ENCODE peak calls at places on chromosomes 3 and 15, in four cellular contexts. T, J, V and B are unnamed samples.

GRCh38 chr3:49313902-49314676 is 25.8 kb downstream of the USP4 start:
- DNase-seq in T (no peak), J (no peak), V (no peak), B (no peak)

GRCh38 chr15:68652141-68652540 is 73.3 kb downstream of the CORO2B start:
- DNase-seq in T (no peak), J (peak), V (no peak), B (no peak)

GRCh38 chr3:22156868-22157267 is 405.9 kb upstream of the ZNF385D start:
- DNase-seq in T (no peak), J (no peak), V (no peak), B (no peak)

GRCh38 chr15:80970658-80971057 is 19.0 kb downstream of the MESD start:
- DNase-seq in T (no peak), J (no peak), V (no peak), B (no peak)

GRCh38 chr15:56613826-56614225 is 119.5 kb downstream of the ZNF280D start:
- DNase-seq in T (no peak), J (no peak), V (no peak), B (no peak)

GRCh38 chr3:180923561-180923960 is 11.1 kb downstream of the FXR1 start:
- DNase-seq in T (no peak), J (no peak), V (no peak), B (no peak)

GRCh38 chr3:189304465-189305341 is 132.9 kb downstream of the TPRG1 start:
- DNase-seq in T (peak), J (peak), V (no peak), B (no peak)

GRCh38 chr3:12143949-12144504 is 14.7 kb downstream of the TIMP4 start:
- DNase-seq in T (no peak), J (no peak), V (no peak), B (no peak)

GRCh38 chr15:47812436-47813109 is 95.3 kb downstream of the SEMA6D start:
- DNase-seq in T (no peak), J (no peak), V (peak), B (no peak)

GRCh38 chr15:33789141-33789540 is 179.2 kb upstream of the CHRM5 start:
- DNase-seq in T (peak), J (no peak), V (no peak), B (no peak)

GRCh38 chr3:5428607-5429516 is 241.4 kb downstream of the EDEM1 start:
- DNase-seq in T (no peak), J (no peak), V (peak), B (no peak)

GRCh38 chr15:57697588-57697987 is 8.9 kb upstream of the POLR2M start:
- DNase-seq in T (no peak), J (no peak), V (no peak), B (no peak)

GRCh38 chr3:124352143-124352528 is 360.2 kb upstream of the ROPN1 start:
- DNase-seq in T (no peak), J (no peak), V (no peak), B (no peak)

GRCh38 chr15:98823012-98823458 is 174.7 kb downstream of the IGF1R start:
- DNase-seq in T (no peak), J (no peak), V (no peak), B (no peak)

GRCh38 chr3:88150771-88151170 is 1.0 kb downstream of the C3orf38 start:
- DNase-seq in T (no peak), J (no peak), V (peak), B (no peak)

GRCh38 chr3:124283644-124284008 is 291.7 kb upstream of the ROPN1 start:
- DNase-seq in T (no peak), J (no peak), V (no peak), B (no peak)

GRCh38 chr3:29871087-29871486 is 590.2 kb downstream of the RBMS3 start:
- DNase-seq in T (no peak), J (no peak), V (no peak), B (no peak)

GRCh38 chr3:105974381-105974780 is 105.6 kb upstream of the CBLB start:
- DNase-seq in T (no peak), J (no peak), V (no peak), B (no peak)

GRCh38 chr3:135007622-135008021 is 212.6 kb downstream of the EPHB1 start:
- DNase-seq in T (no peak), J (no peak), V (no peak), B (no peak)

GRCh38 chr3:46019707-46020106 is 7.6 kb downstream of the XCR1 start:
- DNase-seq in T (no peak), J (no peak), V (no peak), B (no peak)

GRCh38 chr3:114884213-114884923 is 262.7 kb downstream of the ZBTB20 start:
- DNase-seq in T (no peak), J (no peak), V (no peak), B (no peak)

GRCh38 chr15:78565097-78565950 is at the start of gene CHRNA5:
- DNase-seq in T (peak), J (peak), V (peak), B (peak)

DNA sequence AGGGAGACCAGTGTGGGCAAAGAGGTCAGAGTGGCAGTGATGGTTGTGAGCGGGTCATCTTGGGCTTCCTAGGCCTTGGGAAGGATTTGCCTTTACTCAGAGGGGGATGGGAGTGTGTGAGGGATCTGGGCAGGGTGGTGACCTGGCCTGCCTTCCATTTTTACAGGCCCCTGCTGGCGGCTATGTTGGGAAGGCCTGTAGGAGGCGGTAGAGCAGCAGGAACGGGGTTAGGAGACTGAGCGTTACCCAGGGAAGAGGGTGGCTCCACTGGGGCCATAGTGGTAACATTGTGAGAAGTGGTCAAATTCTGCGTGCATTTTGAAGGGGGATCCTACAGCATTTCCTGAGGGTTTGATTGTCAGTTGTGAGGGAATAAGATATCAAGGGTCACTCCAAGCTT is 307.3 kb upstream of the CTDSPL start:
- DNase-seq in T (no peak), J (no peak), V (no peak), B (no peak)
- TF ChIP-seq CTCF in T (peak), J (no peak), V (no peak), B (no peak)

DNA sequence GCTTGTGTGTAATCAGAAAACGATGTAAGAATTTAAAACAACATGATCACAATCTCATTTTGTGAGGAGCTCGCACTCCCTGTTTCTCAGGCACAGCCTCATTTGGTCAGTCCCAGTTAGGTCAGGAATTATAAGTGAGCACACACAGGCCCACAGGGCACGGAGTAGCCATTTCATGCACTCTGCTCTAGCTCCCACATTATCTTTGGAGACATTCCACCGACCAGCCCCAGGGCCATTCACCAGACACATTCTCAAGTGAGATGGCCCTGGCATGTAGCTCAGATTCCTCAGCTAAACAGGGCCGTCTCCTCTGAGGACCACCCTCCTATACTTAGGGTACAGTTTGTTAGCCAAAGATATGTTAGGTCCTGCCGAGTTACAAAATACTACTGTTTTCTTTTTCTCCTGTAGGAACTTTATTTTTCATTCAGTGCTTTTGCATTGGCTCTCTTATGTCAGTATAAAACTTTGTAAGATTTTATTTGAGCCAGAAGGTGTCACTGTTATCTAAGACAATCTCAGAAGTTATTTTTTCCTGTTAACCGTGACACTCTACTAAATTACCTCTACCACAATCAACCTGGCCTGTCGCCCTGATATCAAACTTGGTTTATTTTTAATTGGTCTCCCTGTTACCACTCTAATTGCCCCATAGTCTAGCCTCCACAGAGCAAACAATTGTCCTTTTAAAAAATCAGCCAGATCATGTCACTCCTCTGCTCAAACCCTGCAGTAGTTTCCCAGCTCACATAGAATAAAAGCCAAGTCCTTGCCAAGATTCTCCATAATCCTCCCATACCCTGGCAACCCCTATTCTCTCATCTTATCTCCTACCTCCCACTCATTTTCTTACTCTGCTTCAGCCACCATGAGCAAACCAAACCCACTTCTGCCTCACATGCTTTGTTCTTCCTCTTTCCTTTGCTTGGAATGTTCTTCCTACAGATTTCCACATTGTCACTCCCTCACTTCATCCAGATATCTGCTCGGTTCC is 105.7 kb downstream of the PPP2R3A start:
- DNase-seq in T (no peak), J (peak), V (no peak), B (no peak)
- TF ChIP-seq CTCF in T (no peak), J (no peak), V (no peak), B (no peak)

DNA sequence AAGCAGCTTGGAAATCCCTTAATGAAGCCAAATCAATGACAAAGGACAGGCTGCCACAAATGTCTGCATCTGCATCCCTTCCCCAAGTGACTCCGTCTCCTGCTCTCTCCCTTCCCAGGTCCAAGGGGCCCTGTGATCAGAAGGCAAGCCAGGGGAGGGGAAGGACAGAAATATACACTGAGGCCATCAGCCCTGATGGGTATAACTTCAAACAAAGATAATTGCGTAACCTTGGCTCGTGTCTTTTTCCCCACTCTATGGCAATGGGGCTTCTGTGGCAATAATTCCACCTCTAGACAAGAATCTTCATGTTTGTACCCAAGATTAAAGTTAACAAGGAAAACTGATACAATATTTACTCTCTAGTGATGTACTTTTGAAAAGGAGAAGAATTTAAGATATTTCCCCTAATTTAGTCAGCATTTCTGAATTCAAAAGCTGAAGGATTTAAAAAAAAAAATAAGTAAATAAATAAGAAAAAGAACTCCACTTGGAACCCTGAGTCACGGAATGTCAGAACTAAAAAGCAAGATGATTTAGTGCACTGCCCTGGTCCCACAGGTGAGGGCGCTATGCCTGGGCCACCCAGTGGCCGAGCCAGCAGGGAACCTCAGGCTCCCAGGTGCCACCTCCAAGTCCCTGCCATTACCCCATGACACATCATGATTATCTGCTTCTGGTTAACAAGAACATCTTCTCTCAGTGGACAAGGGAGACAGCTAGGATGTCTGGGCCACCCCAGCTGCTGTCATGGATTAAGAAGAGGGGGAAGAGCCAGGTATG is 154.5 kb downstream of the STT3B start:
- DNase-seq in T (no peak), J (no peak), V (no peak), B (no peak)
- TF ChIP-seq CTCF in T (no peak), J (no peak), V (no peak), B (peak)

GRCh38 chr3:137222736-137223135 is 265.0 kb downstream of the IL20RB start:
- DNase-seq in T (no peak), J (no peak), V (no peak), B (no peak)

GRCh38 chr3:137217733-137218132 is 259.9 kb downstream of the IL20RB start:
- DNase-seq in T (peak), J (no peak), V (no peak), B (peak)
- TF ChIP-seq CTCF in T (peak), J (no peak), V (peak), B (peak)